ENCODE peak calls at places on chromosomes 4 and X, in seven cellular contexts. D is astrocyte; B is tibial artery; L is cardiac muscle cell; R is naive thymus-derived CD4-positive, alpha-beta T cell; N is body of pancreas; X is stomach. K is an unnamed sample. For H3K36me3 and H3K4me1, the result is how much of the 10 kb centered on the place peaks cover.

GRCh38 chr4:157012781-157013180 is 41.2 kb upstream of the PDGFC start:
- DNase-seq in B (no peak), R (no peak), X (no peak), D (peak), L (peak), N (no peak), K (no peak)

GRCh38 chr4:101355767-101356702 is 8.7 kb upstream of the PPP3CA start:
- DNase-seq in N (no peak), D (peak), X (no peak), B (no peak), L (peak), R (no peak), K (no peak)

GRCh38 chr4:145772347-145772746 is 92.4 kb downstream of the C4orf51 start:
- DNase-seq in N (no peak), X (no peak), B (no peak), L (no peak), R (no peak), D (no peak), K (no peak)

GRCh38 chr4:103012085-103012484 is 7.4 kb downstream of the SLC9B1 start:
- DNase-seq in B (no peak), N (no peak), D (peak), R (no peak), X (no peak), L (peak), K (no peak)

GRCh38 chrX:143632625-143633387 is 3.1 kb downstream of the SLITRK4 start:
- DNase-seq in D (no peak), N (no peak), L (peak), X (no peak), R (no peak), B (no peak), K (no peak)

GRCh38 chr4:22514431-22514830 is 1.4 kb downstream of the ADGRA3 start:
- DNase-seq in N (no peak), B (no peak), L (no peak), X (no peak), D (peak), R (no peak), K (no peak)

GRCh38 chr4:152508386-152508785 is 27.5 kb downstream of the FBXW7 start:
- DNase-seq in X (no peak), R (no peak), D (no peak), N (no peak), B (no peak), L (no peak), K (no peak)

GRCh38 chr4:81970454-81970853 is 403.3 kb downstream of the HNRNPD start:
- DNase-seq in N (no peak), D (no peak), X (no peak), R (no peak), B (no peak), L (no peak), K (no peak)

GRCh38 chr4:176566769-176567168 is 226.0 kb downstream of the VEGFC start:
- DNase-seq in N (no peak), B (no peak), D (no peak), R (no peak), X (no peak), L (no peak), K (no peak)

GRCh38 chrX:109793191-109793590 is 60.1 kb upstream of the ACSL4 start:
- DNase-seq in R (no peak), L (no peak), B (no peak), X (no peak), N (no peak), D (no peak), K (no peak)

GRCh38 chr4:186416451-186417060 is 138.8 kb downstream of the MTNR1A start:
- DNase-seq in B (no peak), X (no peak), N (no peak), D (no peak), L (no peak), R (no peak), K (no peak)

GRCh38 chr4:75660491-75660890 is 12.7 kb downstream of the G3BP2 start:
- DNase-seq in N (no peak), X (no peak), L (no peak), D (peak), B (no peak), R (no peak), K (no peak)

GRCh38 chr4:75655562-75655961 is 17.6 kb downstream of the G3BP2 start:
- DNase-seq in R (peak), L (no peak), X (no peak), D (no peak), B (no peak), N (no peak), K (no peak)

GRCh38 chr4:75662626-75663025 is 10.6 kb downstream of the G3BP2 start:
- DNase-seq in D (peak), R (no peak), X (no peak), L (peak), N (no peak), B (no peak), K (no peak)

GRCh38 chr4:75659512-75660031 is 13.6 kb downstream of the G3BP2 start:
- DNase-seq in L (no peak), D (no peak), R (no peak), N (no peak), B (no peak), X (no peak), K (no peak)

GRCh38 chr4:75658881-75659280 is 14.3 kb downstream of the G3BP2 start:
- DNase-seq in R (no peak), D (peak), L (peak), N (no peak), B (no peak), X (no peak), K (no peak)
- H3K36me3 ChIP-seq in R (under half), D (under half), L (under half), N (under half), B (half or more), X (half or more), K (under half)

DNA sequence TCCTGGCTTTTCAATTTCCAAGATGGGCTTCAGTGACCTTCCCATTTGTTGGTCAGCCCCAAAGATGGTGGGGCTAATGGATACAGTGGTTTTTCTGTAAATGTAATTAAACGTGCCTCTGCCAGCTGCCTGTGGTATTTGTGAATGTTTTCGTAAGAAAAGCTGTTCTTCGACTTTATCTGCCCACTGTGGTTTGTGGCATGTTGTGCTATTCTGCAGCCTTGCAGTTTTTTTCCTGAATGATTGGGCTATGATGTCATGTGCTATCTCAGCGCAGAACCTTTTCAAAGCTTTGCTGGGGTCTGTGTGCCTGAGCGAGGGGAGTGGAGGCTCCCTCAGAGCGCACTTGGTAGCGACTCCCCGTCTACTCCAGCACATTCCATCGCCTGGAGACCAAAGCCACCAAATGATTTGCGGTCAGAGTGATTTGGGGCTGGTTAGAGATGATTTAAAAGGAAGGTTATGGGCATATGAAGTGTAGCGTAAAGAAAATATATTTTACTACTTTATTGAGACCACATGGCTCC is 137.5 kb downstream of the PALLD start:
- DNase-seq in N (no peak), R (no peak), X (no peak), D (peak), L (peak), B (no peak), K (no peak)
- H3K4me1 ChIP-seq in N (under half), R (under half), X (under half), D (half or more), L (under half), B (under half), K (under half)

DNA sequence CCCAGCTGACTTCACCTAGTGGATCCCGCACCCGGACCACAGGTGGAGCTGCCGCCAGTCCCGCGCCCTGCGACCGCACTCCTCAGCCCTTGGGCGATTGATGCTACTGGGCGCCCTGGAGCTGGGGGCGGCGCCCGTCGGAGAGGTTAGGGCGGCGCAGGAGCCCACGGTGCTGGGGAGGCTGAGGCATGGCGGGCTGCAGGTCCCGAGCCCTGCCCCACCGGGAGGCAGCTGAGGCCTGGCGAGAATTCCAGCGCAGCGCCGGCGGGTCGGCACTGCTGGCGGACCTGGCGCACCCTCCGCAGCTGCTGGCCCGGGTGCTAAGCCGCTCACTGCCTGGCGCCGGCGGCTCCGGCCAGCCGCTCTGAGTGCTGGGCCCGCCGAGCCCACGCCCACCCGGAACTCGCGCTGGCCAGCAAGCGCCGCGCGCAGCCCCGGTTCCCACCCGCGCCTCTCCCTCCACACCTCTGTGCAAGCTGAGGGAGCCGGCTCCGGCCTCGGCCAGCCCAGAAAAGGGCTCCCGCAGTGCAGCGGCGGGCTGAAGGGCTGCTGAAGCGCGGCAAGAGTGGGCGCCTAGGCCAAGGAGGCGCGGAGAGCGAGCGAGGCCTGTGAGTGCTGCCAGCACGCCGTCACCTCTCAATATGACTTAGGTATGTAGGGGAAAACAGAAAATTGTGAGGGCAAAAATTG is 1256.6 kb downstream of the STIM2 start:
- DNase-seq in X (no peak), R (no peak), B (no peak), N (no peak), L (no peak), D (no peak), K (no peak)
- H3K4me3 ChIP-seq in X (no peak), R (no peak), B (no peak), N (no peak), L (no peak), D (no peak), K (no peak)

GRCh38 chr4:7763106-7763505 is 176.6 kb downstream of the AFAP1 start:
- DNase-seq in R (no peak), D (no peak), L (no peak), X (no peak), B (no peak), N (no peak), K (peak)
- H3K36me3 ChIP-seq in R (under half), D (half or more), L (under half), X (half or more), B (half or more), N (under half), K (under half)

DNA sequence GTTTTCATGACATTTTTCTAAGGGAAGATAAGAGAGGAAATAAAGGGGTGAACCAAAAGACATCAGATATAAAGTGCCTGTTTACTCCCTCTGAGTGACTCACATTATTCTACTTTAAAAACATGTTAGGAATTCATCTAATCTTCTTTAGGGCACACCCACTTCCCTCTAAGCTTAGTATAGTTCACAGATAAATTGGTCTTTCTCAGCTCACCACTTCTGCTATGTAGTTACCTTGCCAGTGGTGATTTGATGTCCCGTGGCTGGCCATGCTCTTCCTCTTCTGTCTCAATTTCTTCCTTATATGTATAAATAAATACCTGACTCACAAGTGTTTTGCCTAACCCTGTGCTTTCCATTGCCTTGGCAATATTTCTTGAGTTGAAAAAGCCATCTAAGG is 96.8 kb downstream of the PDLIM5 start:
- DNase-seq in N (no peak), R (no peak), X (no peak), D (peak), B (no peak), L (peak), K (no peak)
- H3K4me1 ChIP-seq in N (under half), R (under half), X (under half), D (half or more), B (under half), L (half or more), K (under half)

GRCh38 chr4:121764303-121764701 is 662 bp downstream of the SMIM43 start:
- DNase-seq in R (no peak), D (no peak), B (no peak), L (no peak), X (no peak), N (no peak), K (no peak)
- H3K4me3 ChIP-seq in R (no peak), D (peak), B (peak), L (peak), X (peak), N (no peak), K (no peak)

GRCh38 chrX:1491851-1492349 is 39.2 kb upstream of the ASMTL start:
- DNase-seq in N (no peak), D (no peak), L (peak), X (no peak), B (no peak), R (peak), K (peak)
- H3K36me3 ChIP-seq in N (under half), D (under half), L (under half), X (under half), B (under half), R (under half), K (under half)

GRCh38 chr4:40621229-40621591 is 8.5 kb downstream of the RBM47 start:
- DNase-seq in L (no peak), X (no peak), B (no peak), R (no peak), N (no peak), D (no peak), K (no peak)

GRCh38 chr4:40619600-40619999 is 10.1 kb downstream of the RBM47 start:
- DNase-seq in X (no peak), L (no peak), B (no peak), N (no peak), R (no peak), D (no peak), K (no peak)

GRCh38 chr4:40623707-40624106 is 6.0 kb downstream of the RBM47 start:
- DNase-seq in R (no peak), N (no peak), B (no peak), L (no peak), X (no peak), D (no peak), K (no peak)

GRCh38 chr4:40622913-40623312 is 6.8 kb downstream of the RBM47 start:
- DNase-seq in R (no peak), B (no peak), L (no peak), D (no peak), N (peak), X (peak), K (no peak)

GRCh38 chr4:40621592-40622512 is 7.8 kb downstream of the RBM47 start:
- DNase-seq in N (peak), R (no peak), L (peak), X (peak), B (peak), D (peak), K (peak)
- H3K4me1 ChIP-seq in N (under half), R (under half), L (under half), X (half or more), B (under half), D (under half), K (under half)